ENCODE peak calls at places on chromosomes 6 and 20, in six cellular contexts. Z, P, L, U, O and M are unnamed samples.

GRCh38 chr20:23286346-23286745 is 64.2 kb upstream of the NXT1 start:
- DNase-seq in Z (no peak), P (no peak), L (no peak), U (no peak), O (no peak), M (no peak)

GRCh38 chr20:539848-540247 is 3.7 kb downstream of the CSNK2A1 start:
- DNase-seq in Z (no peak), P (no peak), L (no peak), U (no peak), O (no peak), M (no peak)

GRCh38 chr20:6623989-6624388 is 143.5 kb upstream of the BMP2 start:
- DNase-seq in Z (no peak), P (no peak), L (no peak), U (peak; percentile 69), O (no peak), M (no peak)

GRCh38 chr6:139635401-139636130 is 261.1 kb upstream of the CITED2 start:
- DNase-seq in Z (no peak), P (no peak), L (no peak), U (no peak), O (no peak), M (no peak)

GRCh38 chr20:43537921-43538854 is 20.6 kb upstream of the SGK2 start:
- DNase-seq in Z (peak; percentile 24), P (peak; percentile 58), L (peak; percentile 82), U (peak; percentile 64), O (peak; percentile 66), M (peak; percentile 30)

GRCh38 chr6:16704706-16705402 is 56.4 kb downstream of the ATXN1 start:
- DNase-seq in Z (no peak), P (no peak), L (no peak), U (no peak), O (no peak), M (no peak)

GRCh38 chr6:35602133-35602946 is 86.4 kb downstream of the FKBP5 start:
- DNase-seq in Z (no peak), P (no peak), L (no peak), U (no peak), O (peak; percentile 51), M (no peak)

GRCh38 chr20:62959101-62959971 is 6.8 kb downstream of the SLC17A9 start:
- DNase-seq in Z (no peak), P (no peak), L (no peak), U (no peak), O (no peak), M (no peak)

GRCh38 chr20:32965581-32966373 is 38.5 kb downstream of the SUN5 start:
- DNase-seq in Z (no peak), P (no peak), L (no peak), U (no peak), O (no peak), M (peak; percentile 9)

DNA sequence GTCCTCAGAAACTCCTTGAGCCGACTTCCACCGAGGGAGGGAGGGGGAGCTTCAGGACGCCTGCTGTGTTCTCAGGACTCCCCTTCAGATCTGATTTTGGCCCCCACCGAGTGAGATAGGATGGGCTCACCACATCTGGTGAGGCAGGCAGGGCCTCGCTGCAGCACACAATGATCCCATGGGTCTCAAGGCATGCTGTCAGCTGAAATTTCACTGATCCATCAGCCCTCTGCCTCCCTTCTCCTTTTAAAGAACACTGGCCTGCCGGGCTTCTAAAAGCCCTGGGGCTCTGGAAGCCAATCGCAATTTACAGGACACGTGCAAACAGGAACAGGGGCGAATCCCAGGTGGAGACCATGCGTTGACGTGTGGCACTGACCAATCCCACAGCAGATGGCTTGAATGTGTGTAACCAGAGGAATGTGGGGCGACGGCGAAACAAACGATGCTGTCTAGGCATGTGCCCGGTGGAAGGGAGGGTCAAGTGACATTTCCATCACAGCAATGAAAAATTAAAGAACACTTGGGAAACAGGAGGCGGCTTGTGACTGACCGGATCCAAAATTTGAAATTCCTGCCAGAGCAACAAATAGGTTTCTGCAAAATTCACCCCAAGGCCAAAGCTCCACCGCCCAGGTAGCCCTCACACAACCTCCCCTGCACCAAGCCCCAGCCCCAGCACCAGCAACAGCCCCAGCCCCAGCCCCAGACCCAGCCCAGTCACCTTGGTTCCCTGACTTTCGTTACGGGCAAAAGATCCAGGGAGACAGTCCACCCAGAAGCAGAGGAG is 167.1 kb upstream of the ZNF337 start:
- DNase-seq in Z (no peak), P (no peak), L (no peak), U (peak; percentile 45), O (no peak), M (no peak)
- TF ChIP-seq CTCF in Z (no peak), P (no peak), L (no peak), U (no peak), O (no peak), M (no peak)

DNA sequence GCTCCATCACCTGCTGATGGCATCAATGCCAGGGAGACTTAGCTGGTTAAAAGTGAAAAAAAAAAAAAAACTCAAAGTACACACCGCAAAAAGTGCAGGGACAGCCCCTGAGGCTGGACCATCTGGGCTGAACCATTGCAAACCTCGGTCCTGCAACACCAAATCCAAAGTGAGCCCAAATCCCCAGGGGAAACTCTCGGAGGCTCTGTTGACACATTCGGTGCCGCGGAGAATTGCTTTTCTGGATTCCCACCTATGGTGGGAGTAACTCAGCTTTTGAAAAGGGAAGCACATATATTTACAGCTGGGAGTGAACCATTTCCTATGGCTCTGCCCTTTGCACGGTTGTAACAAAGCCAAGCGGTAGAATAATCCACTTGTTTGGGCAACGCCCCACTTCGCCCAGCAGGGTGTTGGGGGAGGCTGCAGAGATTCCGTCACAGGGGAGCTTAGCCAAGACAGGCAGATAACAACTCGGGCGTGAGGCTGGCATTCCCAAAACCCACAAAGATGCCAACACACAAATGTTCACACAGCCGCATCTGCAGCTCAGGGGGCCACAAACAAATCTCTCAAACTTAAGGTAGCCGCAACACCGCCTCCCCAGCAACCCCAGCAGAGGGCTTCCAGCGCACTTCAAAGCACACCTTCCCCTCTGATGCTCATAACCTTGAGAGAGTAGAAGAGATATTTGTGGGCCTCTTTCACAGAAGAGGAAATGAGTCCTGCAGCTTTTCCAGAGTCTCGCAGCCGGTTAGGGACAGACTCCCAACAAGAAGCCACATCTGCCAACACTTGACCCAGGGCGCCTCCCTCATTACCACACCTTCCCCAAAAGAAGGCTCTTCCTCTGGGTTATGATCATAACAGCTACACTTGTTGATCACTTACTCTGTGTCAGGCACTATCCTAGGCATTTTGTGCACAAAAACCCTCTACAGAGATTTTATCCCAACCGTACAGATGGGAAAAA is 11.4 kb downstream of the ZC3H12D start:
- DNase-seq in Z (no peak), P (peak; percentile 61), L (no peak), U (peak; percentile 59), O (peak; percentile 57), M (peak; percentile 44)
- TF ChIP-seq CTCF in Z (no peak), P (peak; percentile 64), L (no peak), U (no peak), O (peak; percentile 40), M (no peak)

GRCh38 chr20:44613575-44613974 is 31.2 kb downstream of the PKIG start:
- DNase-seq in Z (no peak), P (no peak), L (no peak), U (no peak), O (no peak), M (no peak)
- TF ChIP-seq CTCF in Z (no peak), P (no peak), L (no peak), U (no peak), O (no peak), M (no peak)

GRCh38 chr6:130457605-130458004 is 91.8 kb downstream of the TMEM200A start:
- DNase-seq in Z (no peak), P (no peak), L (no peak), U (no peak), O (no peak), M (no peak)
- TF ChIP-seq CTCF in Z (peak; percentile 11), P (no peak), L (no peak), U (no peak), O (no peak), M (no peak)